ENCODE peak calls at places on chromosome 7, in eight cellular contexts. One of them, this sample, is unnamed.

GRCh38 chr7:6423942-6424701 is 23.6 kb downstream of the DAGLB start:
- DNase-seq in CD8-positive, alpha-beta memory T cell: no peak
- DNase-seq in choroid plexus epithelial cell: peak
- DNase-seq in hepatocyte: no peak
- DNase-seq in BJ: no peak
- DNase-seq in ascending aorta: no peak
- DNase-seq in left ventricle myocardium inferior: no peak
- DNase-seq in dorsolateral prefrontal cortex: peak
- DNase-seq in this sample: no peak

GRCh38 chr7:151336027-151336720 is 5.4 kb upstream of the NUB1 start:
- DNase-seq in ascending aorta: no peak
- DNase-seq in BJ: no peak
- DNase-seq in CD8-positive, alpha-beta memory T cell: no peak
- DNase-seq in choroid plexus epithelial cell: no peak
- DNase-seq in hepatocyte: no peak
- DNase-seq in dorsolateral prefrontal cortex: no peak
- DNase-seq in left ventricle myocardium inferior: no peak
- DNase-seq in this sample: no peak

GRCh38 chr7:157299613-157300405 is 37.0 kb upstream of the DNAJB6 start:
- DNase-seq in hepatocyte: no peak
- DNase-seq in dorsolateral prefrontal cortex: no peak
- DNase-seq in BJ: no peak
- DNase-seq in left ventricle myocardium inferior: no peak
- DNase-seq in choroid plexus epithelial cell: no peak
- DNase-seq in ascending aorta: no peak
- DNase-seq in CD8-positive, alpha-beta memory T cell: peak
- DNase-seq in this sample: peak

GRCh38 chr7:95684037-95684436 is 87.7 kb upstream of the PDK4 start:
- DNase-seq in ascending aorta: no peak
- DNase-seq in hepatocyte: peak
- DNase-seq in dorsolateral prefrontal cortex: no peak
- DNase-seq in CD8-positive, alpha-beta memory T cell: no peak
- DNase-seq in BJ: no peak
- DNase-seq in choroid plexus epithelial cell: peak
- DNase-seq in left ventricle myocardium inferior: no peak
- DNase-seq in this sample: no peak

GRCh38 chr7:151429555-151430331 is 10.2 kb downstream of the CRYGN start:
- DNase-seq in hepatocyte: no peak
- DNase-seq in dorsolateral prefrontal cortex: no peak
- DNase-seq in BJ: no peak
- DNase-seq in choroid plexus epithelial cell: no peak
- DNase-seq in ascending aorta: no peak
- DNase-seq in CD8-positive, alpha-beta memory T cell: peak
- DNase-seq in left ventricle myocardium inferior: no peak
- DNase-seq in this sample: peak

GRCh38 chr7:89458076-89458475 is 662.5 kb upstream of the TEX47 start:
- DNase-seq in ascending aorta: no peak
- DNase-seq in choroid plexus epithelial cell: no peak
- DNase-seq in left ventricle myocardium inferior: no peak
- DNase-seq in BJ: no peak
- DNase-seq in hepatocyte: no peak
- DNase-seq in CD8-positive, alpha-beta memory T cell: no peak
- DNase-seq in dorsolateral prefrontal cortex: no peak
- DNase-seq in this sample: no peak

GRCh38 chr7:131244259-131244852 is 83.3 kb upstream of the MKLN1 start:
- DNase-seq in hepatocyte: peak
- DNase-seq in CD8-positive, alpha-beta memory T cell: no peak
- DNase-seq in ascending aorta: no peak
- DNase-seq in dorsolateral prefrontal cortex: peak
- DNase-seq in BJ: no peak
- DNase-seq in left ventricle myocardium inferior: no peak
- DNase-seq in choroid plexus epithelial cell: peak
- DNase-seq in this sample: no peak

GRCh38 chr7:101862280-101863220 is 45.1 kb downstream of the CUX1 start:
- DNase-seq in hepatocyte: no peak
- DNase-seq in CD8-positive, alpha-beta memory T cell: no peak
- DNase-seq in dorsolateral prefrontal cortex: no peak
- DNase-seq in choroid plexus epithelial cell: peak
- DNase-seq in ascending aorta: no peak
- DNase-seq in left ventricle myocardium inferior: peak
- DNase-seq in BJ: no peak
- DNase-seq in this sample: no peak

GRCh38 chr7:5452470-5452899 is 28.9 kb upstream of the TNRC18 start:
- DNase-seq in dorsolateral prefrontal cortex: no peak
- DNase-seq in BJ: no peak
- DNase-seq in choroid plexus epithelial cell: no peak
- DNase-seq in left ventricle myocardium inferior: no peak
- DNase-seq in hepatocyte: no peak
- DNase-seq in CD8-positive, alpha-beta memory T cell: no peak
- DNase-seq in ascending aorta: no peak
- DNase-seq in this sample: no peak

GRCh38 chr7:139731802-139732470 is 45.9 kb downstream of the HIPK2 start:
- DNase-seq in ascending aorta: peak
- DNase-seq in choroid plexus epithelial cell: peak
- DNase-seq in CD8-positive, alpha-beta memory T cell: no peak
- DNase-seq in left ventricle myocardium inferior: peak
- DNase-seq in dorsolateral prefrontal cortex: peak
- DNase-seq in BJ: no peak
- DNase-seq in hepatocyte: peak
- DNase-seq in this sample: no peak

GRCh38 chr7:26726051-26726450 is 138.3 kb downstream of the SKAP2 start:
- DNase-seq in hepatocyte: no peak
- DNase-seq in ascending aorta: no peak
- DNase-seq in choroid plexus epithelial cell: no peak
- DNase-seq in CD8-positive, alpha-beta memory T cell: no peak
- DNase-seq in left ventricle myocardium inferior: no peak
- DNase-seq in BJ: no peak
- DNase-seq in dorsolateral prefrontal cortex: no peak
- DNase-seq in this sample: no peak

GRCh38 chr7:80934286-80934685 is 15.4 kb upstream of the SEMA3C start:
- DNase-seq in choroid plexus epithelial cell: peak
- DNase-seq in CD8-positive, alpha-beta memory T cell: no peak
- DNase-seq in left ventricle myocardium inferior: no peak
- DNase-seq in ascending aorta: no peak
- DNase-seq in hepatocyte: no peak
- DNase-seq in dorsolateral prefrontal cortex: no peak
- DNase-seq in BJ: no peak
- DNase-seq in this sample: no peak

GRCh38 chr7:41238851-41239331 is 464.0 kb downstream of the INHBA start:
- DNase-seq in CD8-positive, alpha-beta memory T cell: no peak
- DNase-seq in left ventricle myocardium inferior: no peak
- DNase-seq in BJ: peak
- DNase-seq in ascending aorta: no peak
- DNase-seq in dorsolateral prefrontal cortex: no peak
- DNase-seq in choroid plexus epithelial cell: peak
- DNase-seq in hepatocyte: no peak
- DNase-seq in this sample: no peak

GRCh38 chr7:68587599-68587998 is 1010.7 kb upstream of the AUTS2 start:
- DNase-seq in ascending aorta: no peak
- DNase-seq in left ventricle myocardium inferior: no peak
- DNase-seq in BJ: no peak
- DNase-seq in choroid plexus epithelial cell: no peak
- DNase-seq in hepatocyte: no peak
- DNase-seq in CD8-positive, alpha-beta memory T cell: no peak
- DNase-seq in dorsolateral prefrontal cortex: no peak
- DNase-seq in this sample: no peak

GRCh38 chr7:112995091-112995824 is 91.4 kb downstream of the GPR85 start:
- DNase-seq in hepatocyte: no peak
- DNase-seq in dorsolateral prefrontal cortex: no peak
- DNase-seq in left ventricle myocardium inferior: peak
- DNase-seq in choroid plexus epithelial cell: peak
- DNase-seq in BJ: peak
- DNase-seq in ascending aorta: no peak
- DNase-seq in CD8-positive, alpha-beta memory T cell: no peak
- DNase-seq in this sample: no peak

GRCh38 chr7:28348631-28349030 is 63.7 kb upstream of the CREB5 start:
- DNase-seq in ascending aorta: no peak
- DNase-seq in CD8-positive, alpha-beta memory T cell: no peak
- DNase-seq in dorsolateral prefrontal cortex: no peak
- DNase-seq in BJ: no peak
- DNase-seq in hepatocyte: no peak
- DNase-seq in left ventricle myocardium inferior: peak
- DNase-seq in choroid plexus epithelial cell: no peak
- DNase-seq in this sample: no peak

GRCh38 chr7:79298145-79298760 is 155.2 kb downstream of the MAGI2 start:
- DNase-seq in BJ: peak
- DNase-seq in hepatocyte: peak
- DNase-seq in choroid plexus epithelial cell: peak
- DNase-seq in dorsolateral prefrontal cortex: peak
- DNase-seq in ascending aorta: no peak
- DNase-seq in CD8-positive, alpha-beta memory T cell: no peak
- DNase-seq in left ventricle myocardium inferior: no peak
- DNase-seq in this sample: no peak

GRCh38 chr7:95527033-95527775 is 41.5 kb downstream of the ASB4 start:
- DNase-seq in hepatocyte: peak
- DNase-seq in BJ: no peak
- DNase-seq in ascending aorta: no peak
- DNase-seq in left ventricle myocardium inferior: no peak
- DNase-seq in choroid plexus epithelial cell: peak
- DNase-seq in dorsolateral prefrontal cortex: peak
- DNase-seq in CD8-positive, alpha-beta memory T cell: no peak
- DNase-seq in this sample: no peak

GRCh38 chr7:80907141-80907601 is 11.7 kb downstream of the SEMA3C start:
- DNase-seq in BJ: no peak
- DNase-seq in ascending aorta: no peak
- DNase-seq in hepatocyte: peak
- DNase-seq in CD8-positive, alpha-beta memory T cell: no peak
- DNase-seq in dorsolateral prefrontal cortex: no peak
- DNase-seq in choroid plexus epithelial cell: no peak
- DNase-seq in left ventricle myocardium inferior: no peak
- DNase-seq in this sample: no peak

GRCh38 chr7:16710641-16711040 is 42.9 kb upstream of the TSPAN13 start:
- DNase-seq in choroid plexus epithelial cell: no peak
- DNase-seq in hepatocyte: no peak
- DNase-seq in CD8-positive, alpha-beta memory T cell: no peak
- DNase-seq in left ventricle myocardium inferior: no peak
- DNase-seq in BJ: no peak
- DNase-seq in dorsolateral prefrontal cortex: no peak
- DNase-seq in ascending aorta: no peak
- DNase-seq in this sample: no peak

GRCh38 chr7:16712916-16713315 is 40.6 kb upstream of the TSPAN13 start:
- DNase-seq in left ventricle myocardium inferior: no peak
- DNase-seq in ascending aorta: no peak
- DNase-seq in CD8-positive, alpha-beta memory T cell: no peak
- DNase-seq in dorsolateral prefrontal cortex: no peak
- DNase-seq in BJ: no peak
- DNase-seq in hepatocyte: no peak
- DNase-seq in choroid plexus epithelial cell: no peak
- DNase-seq in this sample: no peak

GRCh38 chr7:16708980-16709379 is 44.6 kb upstream of the TSPAN13 start:
- DNase-seq in left ventricle myocardium inferior: no peak
- DNase-seq in ascending aorta: no peak
- DNase-seq in CD8-positive, alpha-beta memory T cell: no peak
- DNase-seq in BJ: peak
- DNase-seq in choroid plexus epithelial cell: peak
- DNase-seq in dorsolateral prefrontal cortex: no peak
- DNase-seq in hepatocyte: peak
- DNase-seq in this sample: no peak

GRCh38 chr7:16708496-16708895 is 45.1 kb upstream of the TSPAN13 start:
- DNase-seq in hepatocyte: no peak
- DNase-seq in BJ: no peak
- DNase-seq in left ventricle myocardium inferior: no peak
- DNase-seq in CD8-positive, alpha-beta memory T cell: no peak
- DNase-seq in dorsolateral prefrontal cortex: no peak
- DNase-seq in ascending aorta: no peak
- DNase-seq in choroid plexus epithelial cell: peak
- DNase-seq in this sample: no peak

DNA sequence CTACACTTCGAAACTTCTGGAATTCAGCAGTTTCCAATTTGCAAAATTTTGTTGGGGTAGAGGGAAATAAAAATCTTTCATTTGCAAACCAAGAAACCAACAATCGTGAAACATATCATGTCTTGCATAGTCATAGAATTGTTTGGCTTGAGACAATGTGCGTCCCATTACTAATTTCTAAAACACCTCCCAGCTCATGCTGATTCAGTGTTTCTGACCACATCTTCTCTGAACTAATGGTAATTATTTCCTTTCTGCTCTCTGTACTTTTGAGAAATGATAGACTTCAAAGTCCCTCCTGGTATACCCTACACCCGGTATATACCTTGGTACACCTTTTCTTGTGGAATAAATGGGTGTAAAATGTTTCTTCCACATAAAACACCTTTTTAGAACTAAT is 41.8 kb upstream of the TSPAN13 start:
- DNase-seq in ascending aorta: no peak
- DNase-seq in left ventricle myocardium inferior: no peak
- DNase-seq in hepatocyte: no peak
- DNase-seq in choroid plexus epithelial cell: no peak
- DNase-seq in BJ: no peak
- DNase-seq in CD8-positive, alpha-beta memory T cell: no peak
- DNase-seq in dorsolateral prefrontal cortex: no peak
- DNase-seq in this sample: no peak
- H3K4me3 ChIP-seq in ascending aorta: no peak
- H3K4me3 ChIP-seq in left ventricle myocardium inferior: no peak
- H3K4me3 ChIP-seq in hepatocyte: no peak
- H3K4me3 ChIP-seq in choroid plexus epithelial cell: no peak
- H3K4me3 ChIP-seq in BJ: no peak
- H3K4me3 ChIP-seq in CD8-positive, alpha-beta memory T cell: no peak
- H3K4me3 ChIP-seq in dorsolateral prefrontal cortex: no peak
- H3K4me3 ChIP-seq in this sample: no peak

DNA sequence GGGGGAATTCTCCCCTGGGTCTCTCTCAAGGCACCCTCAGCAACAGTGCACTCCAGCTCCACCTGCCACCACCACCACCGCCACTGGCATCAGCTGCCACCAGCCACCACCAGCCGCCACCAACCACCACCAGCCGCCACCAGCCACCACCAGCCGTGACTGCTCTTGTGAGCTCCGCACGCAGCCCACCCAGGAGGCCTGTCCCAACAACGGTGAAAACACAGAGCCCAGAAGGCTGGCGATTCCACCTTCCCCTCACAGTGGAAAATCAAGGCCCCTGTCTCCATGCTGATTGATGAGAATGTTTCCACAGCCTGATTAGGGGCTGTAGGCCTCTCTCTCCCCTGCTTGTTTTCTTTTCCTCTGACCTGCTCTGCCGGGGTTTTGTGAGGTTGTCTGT is 41.1 kb downstream of the COBL start:
- DNase-seq in CD8-positive, alpha-beta memory T cell: no peak
- DNase-seq in choroid plexus epithelial cell: no peak
- DNase-seq in BJ: no peak
- DNase-seq in hepatocyte: no peak
- DNase-seq in ascending aorta: no peak
- DNase-seq in dorsolateral prefrontal cortex: peak
- DNase-seq in left ventricle myocardium inferior: no peak
- DNase-seq in this sample: no peak
- H3K4me3 ChIP-seq in CD8-positive, alpha-beta memory T cell: no peak
- H3K4me3 ChIP-seq in choroid plexus epithelial cell: no peak
- H3K4me3 ChIP-seq in BJ: no peak
- H3K4me3 ChIP-seq in hepatocyte: no peak
- H3K4me3 ChIP-seq in ascending aorta: no peak
- H3K4me3 ChIP-seq in dorsolateral prefrontal cortex: no peak
- H3K4me3 ChIP-seq in left ventricle myocardium inferior: no peak
- H3K4me3 ChIP-seq in this sample: no peak

GRCh38 chr7:17301491-17302101 is 3.1 kb downstream of the AHR start:
- DNase-seq in left ventricle myocardium inferior: no peak
- DNase-seq in hepatocyte: peak
- DNase-seq in ascending aorta: no peak
- DNase-seq in CD8-positive, alpha-beta memory T cell: peak
- DNase-seq in BJ: no peak
- DNase-seq in dorsolateral prefrontal cortex: peak
- DNase-seq in choroid plexus epithelial cell: peak
- DNase-seq in this sample: peak
- H3K4me3 ChIP-seq in left ventricle myocardium inferior: peak
- H3K4me3 ChIP-seq in hepatocyte: peak
- H3K4me3 ChIP-seq in ascending aorta: peak
- H3K4me3 ChIP-seq in CD8-positive, alpha-beta memory T cell: no peak
- H3K4me3 ChIP-seq in BJ: peak
- H3K4me3 ChIP-seq in dorsolateral prefrontal cortex: peak
- H3K4me3 ChIP-seq in choroid plexus epithelial cell: peak
- H3K4me3 ChIP-seq in this sample: peak

GRCh38 chr7:86950360-86950759 is 109.1 kb downstream of the ELAPOR2 start:
- DNase-seq in hepatocyte: no peak
- DNase-seq in CD8-positive, alpha-beta memory T cell: no peak
- DNase-seq in choroid plexus epithelial cell: no peak
- DNase-seq in BJ: no peak
- DNase-seq in left ventricle myocardium inferior: no peak
- DNase-seq in dorsolateral prefrontal cortex: no peak
- DNase-seq in ascending aorta: no peak
- DNase-seq in this sample: no peak
- H3K4me3 ChIP-seq in hepatocyte: no peak
- H3K4me3 ChIP-seq in CD8-positive, alpha-beta memory T cell: no peak
- H3K4me3 ChIP-seq in choroid plexus epithelial cell: no peak
- H3K4me3 ChIP-seq in BJ: no peak
- H3K4me3 ChIP-seq in left ventricle myocardium inferior: no peak
- H3K4me3 ChIP-seq in dorsolateral prefrontal cortex: no peak
- H3K4me3 ChIP-seq in ascending aorta: no peak
- H3K4me3 ChIP-seq in this sample: no peak